ENCODE peak calls at places on chromosome 11, in seven cellular contexts. O is spleen, Z is GM12878, S is upper lobe of left lung, W is GM23338, R is sigmoid colon, Q is endothelial cell of umbilical vein. P is an unnamed sample.

GRCh38 chr11:6319001-6319878 is 1.1 kb downstream of the CAVIN3 start:
- DNase-seq in O (peak), Z (no peak), S (peak), W (peak), R (peak), Q (peak), P (peak)

GRCh38 chr11:69304686-69305085 is 10.7 kb downstream of the MYEOV start:
- DNase-seq in O (no peak), Z (no peak), S (no peak), W (no peak), R (no peak), Q (no peak), P (no peak)

GRCh38 chr11:128965485-128965884 is 22.8 kb upstream of the TP53AIP1 start:
- DNase-seq in O (no peak), Z (peak), S (no peak), W (no peak), R (no peak), Q (peak), P (no peak)

GRCh38 chr11:114291847-114292680 is 4.1 kb upstream of the NNMT start:
- DNase-seq in O (no peak), Z (no peak), S (no peak), W (no peak), R (no peak), Q (peak), P (no peak)

GRCh38 chr11:47177229-47177845 is 658 bp upstream of the ARFGAP2 start:
- DNase-seq in O (no peak), Z (peak), S (peak), W (peak), R (peak), Q (peak), P (peak)

GRCh38 chr11:3840870-3841425 is at the start of gene RHOG:
- DNase-seq in O (peak), Z (no peak), S (peak), W (peak), R (peak), Q (no peak), P (peak)

GRCh38 chr11:86456075-86456939 is 81.6 kb downstream of the CCDC81 start:
- DNase-seq in O (peak), Z (peak), S (peak), W (peak), R (peak), Q (peak), P (peak)

GRCh38 chr11:45457649-45458048 is 171.5 kb upstream of the SYT13 start:
- DNase-seq in O (peak), Z (no peak), S (no peak), W (no peak), R (no peak), Q (no peak), P (no peak)

GRCh38 chr11:83162377-83162776 is 5.4 kb downstream of the PCF11 start:
- DNase-seq in O (no peak), Z (no peak), S (no peak), W (no peak), R (no peak), Q (no peak), P (no peak)

GRCh38 chr11:102911758-102912481 is 37.1 kb upstream of the MMP12 start:
- DNase-seq in O (no peak), Z (no peak), S (no peak), W (peak), R (no peak), Q (no peak), P (no peak)

GRCh38 chr11:95788921-95789505 is 569 bp downstream of the FAM76B start:
- DNase-seq in O (no peak), Z (no peak), S (peak), W (peak), R (no peak), Q (peak), P (peak)

GRCh38 chr11:12409621-12410005 is 32.2 kb downstream of the PARVA start:
- DNase-seq in O (no peak), Z (no peak), S (no peak), W (no peak), R (no peak), Q (no peak), P (no peak)
- TF ChIP-seq POLR2AphosphoS5 in O (no peak), Z (no peak), S (no peak), W (no peak), R (no peak), Q (no peak), P (no peak)

DNA sequence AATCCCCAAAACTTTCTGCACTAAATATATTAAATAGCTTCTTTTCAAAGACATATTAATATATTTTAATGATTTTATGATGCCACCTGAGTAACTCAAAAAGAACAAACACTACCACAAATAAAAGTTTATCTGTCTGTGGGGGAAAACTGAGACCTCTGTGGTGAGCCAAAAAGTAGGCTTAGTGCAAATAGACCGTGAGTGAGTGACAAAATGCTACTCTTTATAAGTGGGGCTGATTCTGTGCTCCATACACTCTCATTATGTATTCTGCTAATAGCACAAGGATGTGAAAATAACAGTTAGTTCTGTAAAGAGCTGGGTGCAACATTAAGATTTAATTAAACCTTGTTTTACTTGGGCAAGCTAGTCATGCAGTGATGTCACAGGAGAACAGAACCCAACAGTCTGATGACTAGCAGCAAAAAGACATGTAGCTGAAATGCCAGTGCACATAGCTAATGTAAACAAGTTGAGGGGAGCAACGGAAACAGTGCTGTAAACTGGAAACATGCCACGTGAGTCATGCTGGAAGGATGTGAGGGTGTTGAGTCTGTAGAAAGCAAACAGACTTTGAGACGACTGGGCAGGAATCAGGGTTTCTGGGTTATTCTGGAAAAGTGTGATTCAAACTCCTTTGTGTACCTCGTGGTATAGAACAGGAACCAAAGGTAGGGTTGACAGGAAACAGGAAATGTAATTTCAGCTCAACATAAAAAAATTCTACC is 1130.4 kb downstream of the LRRC4C start:
- DNase-seq in O (no peak), Z (no peak), S (peak), W (no peak), R (peak), Q (peak), P (peak)
- TF ChIP-seq POLR2AphosphoS5 in O (no peak), Z (no peak), S (peak), W (no peak), R (no peak), Q (peak), P (peak)

DNA sequence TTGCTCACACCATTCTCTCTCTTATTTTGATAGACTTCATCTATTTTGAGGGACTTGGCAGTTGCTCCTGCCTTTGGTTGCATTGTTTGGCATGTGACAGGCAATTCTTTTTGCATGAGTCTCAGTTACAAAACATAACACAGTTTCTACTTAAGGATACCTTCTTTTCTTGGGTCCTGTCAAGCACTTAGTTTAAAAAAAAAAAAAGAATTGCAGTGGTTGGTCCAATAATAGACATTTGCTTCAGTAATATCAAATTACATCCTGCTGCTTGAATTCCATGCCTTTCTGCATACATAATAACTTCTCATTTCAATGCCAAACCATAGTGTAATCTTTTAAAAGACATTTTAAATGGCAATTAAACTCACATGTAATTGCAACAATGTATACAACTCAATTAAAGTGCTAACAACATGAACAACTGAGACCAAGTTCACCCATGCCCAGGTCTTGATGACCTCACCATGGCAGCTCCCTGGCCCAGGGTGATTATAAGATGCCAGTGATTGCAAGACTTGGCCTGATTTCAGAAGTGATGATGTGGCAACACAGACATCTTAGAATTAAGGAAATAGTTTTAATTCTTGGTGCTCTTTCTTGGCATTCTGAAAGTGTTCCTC is 32.2 kb upstream of the PLET1 start:
- DNase-seq in O (no peak), Z (no peak), S (peak), W (no peak), R (peak), Q (peak), P (no peak)
- TF ChIP-seq POLR2AphosphoS5 in O (no peak), Z (no peak), S (no peak), W (no peak), R (no peak), Q (no peak), P (no peak)

DNA sequence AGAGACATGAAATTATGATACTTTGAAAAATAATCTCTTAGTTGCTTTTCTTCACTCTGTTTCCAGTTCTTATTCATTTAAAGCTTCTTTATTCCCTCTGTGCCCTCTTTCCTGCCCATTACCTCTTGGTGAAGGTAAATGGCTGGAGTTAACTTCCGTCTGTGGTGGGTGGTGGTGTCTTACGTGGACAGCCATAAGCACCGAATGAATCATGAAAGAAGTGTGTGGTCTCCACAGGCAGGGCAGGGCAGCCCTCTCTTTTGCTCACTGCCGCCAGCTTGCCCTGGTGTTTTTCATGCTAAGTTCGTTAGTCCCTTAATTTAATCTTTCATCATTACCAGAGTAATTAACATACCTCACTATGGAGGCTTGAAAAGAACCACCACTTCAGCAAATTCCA is 98.7 kb upstream of the SORL1-AS1 start:
- DNase-seq in O (no peak), Z (no peak), S (no peak), W (no peak), R (no peak), Q (no peak), P (no peak)
- TF ChIP-seq POLR2AphosphoS5 in O (no peak), Z (no peak), S (no peak), W (no peak), R (no peak), Q (no peak), P (no peak)

GRCh38 chr11:92477686-92478085 is 253.1 kb downstream of the FAT3 start:
- DNase-seq in O (no peak), Z (no peak), S (no peak), W (no peak), R (no peak), Q (no peak), P (no peak)
- TF ChIP-seq POLR2AphosphoS5 in O (no peak), Z (no peak), S (no peak), W (no peak), R (no peak), Q (no peak), P (no peak)

P was measured in transverse colon.